ENCODE peak calls at places on chromosomes 5 and 9, in four cellular contexts. O, J, L and D are unnamed samples.

GRCh38 chr9:15867334-15867733 is 314.5 kb downstream of the CCDC171 start:
- DNase-seq in O (no peak), J (no peak), L (no peak), D (no peak)

GRCh38 chr5:32505718-32506117 is 61.2 kb upstream of the ZFR start:
- DNase-seq in O (peak; percentile 33), J (no peak), L (no peak), D (no peak)

GRCh38 chr5:156094001-156094400 is 233.0 kb upstream of the SGCD start:
- DNase-seq in O (no peak), J (no peak), L (no peak), D (no peak)

GRCh38 chr9:89781838-89782237 is 177.0 kb downstream of the GADD45G start:
- DNase-seq in O (no peak), J (no peak), L (no peak), D (no peak)

GRCh38 chr5:77960863-77961396 is 184.8 kb upstream of the TBCA start:
- DNase-seq in O (no peak), J (no peak), L (no peak), D (no peak)

GRCh38 chr5:20610650-20611049 is 622.6 kb upstream of the CDH18 start:
- DNase-seq in O (no peak), J (no peak), L (no peak), D (no peak)

GRCh38 chr9:130343445-130343918 is 77.9 kb downstream of the HMCN2 start:
- DNase-seq in O (no peak), J (no peak), L (no peak), D (no peak)

GRCh38 chr5:89128930-89129625 is 246.1 kb upstream of the MEF2C start:
- DNase-seq in O (no peak), J (no peak), L (no peak), D (peak; percentile 17)

GRCh38 chr5:168753691-168754254 is 174.6 kb upstream of the PANK3 start:
- DNase-seq in O (no peak), J (no peak), L (no peak), D (no peak)

GRCh38 chr9:36665921-36666429 is 93.3 kb downstream of the MELK start:
- DNase-seq in O (no peak), J (no peak), L (no peak), D (peak; percentile 79)

GRCh38 chr9:92313624-92314012 is 11.5 kb downstream of the NOL8 start:
- DNase-seq in O (no peak), J (no peak), L (no peak), D (no peak)

GRCh38 chr9:136115641-136116359 is 2.9 kb downstream of the TMEM250 start:
- DNase-seq in O (no peak), J (no peak), L (no peak), D (no peak)

GRCh38 chr5:42301349-42301748 is 121.9 kb upstream of the GHR start:
- DNase-seq in O (no peak), J (no peak), L (no peak), D (no peak)

GRCh38 chr5:167759411-167759821 is 532.0 kb upstream of the WWC1 start:
- DNase-seq in O (no peak), J (no peak), L (no peak), D (no peak)

GRCh38 chr9:136517950-136518349 is 27.9 kb downstream of the NOTCH1 start:
- DNase-seq in O (no peak), J (no peak), L (no peak), D (no peak)

GRCh38 chr5:17132444-17133083 is 84.9 kb upstream of the BASP1 start:
- DNase-seq in O (no peak), J (no peak), L (no peak), D (peak; percentile 22)

GRCh38 chr9:135530146-135530545 is 8.9 kb downstream of the LCN1 start:
- DNase-seq in O (no peak), J (no peak), L (no peak), D (no peak)

GRCh38 chr5:172370648-172371248 is 83.6 kb downstream of the SH3PXD2B start:
- DNase-seq in O (no peak), J (no peak), L (peak; percentile 33), D (peak; percentile 53)

GRCh38 chr5:80406980-80407734 is 707 bp upstream of the ZFYVE16 start:
- DNase-seq in O (peak; percentile 50), J (no peak), L (no peak), D (no peak)

GRCh38 chr9:136326061-136326776 is 1.1 kb upstream of the GPSM1 start:
- DNase-seq in O (no peak), J (no peak), L (no peak), D (no peak)

GRCh38 chr5:95870105-95870672 is 47.7 kb upstream of the GLRX start:
- DNase-seq in O (no peak), J (no peak), L (no peak), D (no peak)

GRCh38 chr9:33939924-33940874 is 108.5 kb downstream of the UBAP2 start:
- DNase-seq in O (no peak), J (no peak), L (no peak), D (no peak)

GRCh38 chr9:123383512-123384170 is 27.6 kb downstream of the CRB2 start:
- DNase-seq in O (no peak), J (no peak), L (no peak), D (no peak)

GRCh38 chr9:92534199-92535159 is 1.3 kb downstream of the ECM2 start:
- DNase-seq in O (no peak), J (no peak), L (no peak), D (no peak)

GRCh38 chr5:41935544-41935943 is 10.5 kb downstream of the FBXO4 start:
- DNase-seq in O (no peak), J (no peak), L (no peak), D (no peak)

GRCh38 chr9:85163415-85163814 is 493.9 kb downstream of the NTRK2 start:
- DNase-seq in O (no peak), J (no peak), L (no peak), D (no peak)

GRCh38 chr5:135493406-135494180 is 41.4 kb upstream of the TIFAB start:
- DNase-seq in O (no peak), J (peak; percentile 54), L (peak; percentile 31), D (no peak)

GRCh38 chr5:178120661-178121357 is 7.5 kb downstream of the N4BP3 start:
- DNase-seq in O (peak; percentile 75), J (peak; percentile 74), L (no peak), D (peak; percentile 68)

GRCh38 chr5:72651779-72652178 is 144.6 kb upstream of the ZNF366 start:
- DNase-seq in O (no peak), J (no peak), L (no peak), D (peak; percentile 7)

GRCh38 chr5:90861843-90862586 is 303.4 kb downstream of the ADGRV1 start:
- DNase-seq in O (no peak), J (no peak), L (no peak), D (no peak)

GRCh38 chr5:160399402-160400353 is at the start of gene FAM200C:
- DNase-seq in O (peak; percentile 89), J (peak; percentile 79), L (peak; percentile 86), D (peak; percentile 91)

GRCh38 chr5:107223066-107223465 is 447.7 kb downstream of the EFNA5 start:
- DNase-seq in O (no peak), J (no peak), L (no peak), D (no peak)

GRCh38 chr5:144189800-144190429 is 19.2 kb downstream of the KCTD16 start:
- DNase-seq in O (no peak), J (no peak), L (no peak), D (no peak)

GRCh38 chr5:138467711-138468132 is 2.4 kb downstream of the EGR1 start:
- DNase-seq in O (no peak), J (peak; percentile 32), L (no peak), D (peak; percentile 48)
- TF ChIP-seq POLR2A in O (no peak), J (no peak), L (peak; percentile 28), D (no peak)

GRCh38 chr5:14895301-14895700 is 23.7 kb upstream of the ANKH start:
- DNase-seq in O (no peak), J (no peak), L (no peak), D (peak; percentile 10)
- TF ChIP-seq POLR2A in O (no peak), J (no peak), L (no peak), D (no peak)

GRCh38 chr9:117706421-117707150 is 2.4 kb downstream of the TLR4 start:
- DNase-seq in O (no peak), J (no peak), L (no peak), D (no peak)

GRCh38 chr9:117703538-117703937 is 665 bp upstream of the TLR4 start:
- DNase-seq in O (no peak), J (no peak), L (no peak), D (no peak)

GRCh38 chr9:117705386-117705785 is 1.2 kb downstream of the TLR4 start:
- DNase-seq in O (no peak), J (no peak), L (no peak), D (no peak)

GRCh38 chr9:117704597-117704996 is 394 bp downstream of the TLR4 start:
- DNase-seq in O (no peak), J (no peak), L (no peak), D (no peak)

DNA sequence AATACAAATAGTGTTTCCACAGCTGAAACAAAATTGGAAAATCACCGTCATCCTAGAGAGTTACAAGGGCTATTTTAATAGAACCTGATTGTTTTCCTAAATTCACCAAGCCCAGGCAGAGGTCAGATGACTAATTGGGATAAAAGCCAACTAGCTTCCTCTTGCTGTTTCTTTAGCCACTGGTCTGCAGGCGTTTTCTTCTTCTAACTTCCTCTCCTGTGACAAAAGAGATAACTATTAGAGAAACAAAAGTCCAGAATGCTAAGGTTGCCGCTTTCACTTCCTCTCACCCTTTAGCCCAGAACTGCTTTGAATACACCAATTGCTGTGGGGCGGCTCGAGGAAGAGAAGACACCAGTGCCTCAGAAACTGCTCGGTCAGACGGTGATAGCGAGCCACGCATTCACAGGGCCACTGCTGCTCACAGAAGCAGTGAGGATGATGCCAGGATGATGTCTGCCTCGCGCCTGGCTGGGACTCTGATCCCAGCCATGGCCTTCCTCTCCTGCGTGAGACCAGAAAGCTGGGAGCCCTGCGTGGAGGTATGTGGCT is at the start of gene TLR4:
- DNase-seq in O (peak; percentile 39), J (peak; percentile 35), L (no peak), D (no peak)
- TF ChIP-seq POLR2A in O (peak; percentile 16), J (no peak), L (no peak), D (no peak)

GRCh38 chr5:431001-431710 is 11.8 kb upstream of the EXOC3 start:
- DNase-seq in O (no peak), J (no peak), L (peak; percentile 23), D (peak; percentile 32)

GRCh38 chr5:433836-434235 is 9.1 kb upstream of the EXOC3 start:
- DNase-seq in O (no peak), J (no peak), L (no peak), D (no peak)

GRCh38 chr5:432928-433791 is 9.8 kb upstream of the EXOC3 start:
- DNase-seq in O (no peak), J (no peak), L (no peak), D (no peak)

GRCh38 chr5:431711-432050 is 11.3 kb upstream of the EXOC3 start:
- DNase-seq in O (no peak), J (no peak), L (no peak), D (no peak)

DNA sequence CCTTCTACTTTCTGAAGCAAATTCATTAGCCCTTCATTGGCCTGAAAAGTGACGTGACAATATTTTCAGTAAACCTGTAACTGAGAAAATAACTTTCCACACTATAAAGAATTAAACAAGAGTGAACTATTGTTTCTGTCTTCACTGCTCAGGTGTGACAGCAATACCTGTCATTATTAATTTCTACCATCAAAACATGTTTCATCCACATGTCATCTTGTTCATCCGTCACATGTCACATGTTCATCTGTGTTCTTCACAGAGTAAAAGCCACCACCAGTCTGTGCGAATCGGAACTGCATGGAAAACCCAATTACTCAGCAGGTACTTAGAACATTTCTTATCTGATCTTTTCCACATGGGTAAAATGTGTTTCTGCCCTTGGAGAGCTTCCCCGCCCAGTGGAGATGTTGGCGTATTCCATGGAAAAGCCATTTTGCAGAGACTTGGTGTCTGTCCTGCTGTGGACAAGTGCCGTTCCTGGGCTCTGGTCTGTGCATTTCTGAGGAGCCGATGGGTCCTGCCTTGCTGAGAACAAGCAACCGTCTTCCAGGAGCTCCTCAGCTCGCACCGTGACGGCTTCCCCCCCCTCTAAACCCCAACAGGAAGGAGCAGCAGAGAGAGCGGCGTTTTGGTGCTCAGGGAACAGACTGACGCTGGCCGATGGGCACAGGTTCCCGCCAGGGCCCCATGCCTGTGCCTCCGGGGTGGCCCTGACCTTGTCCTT is 10.6 kb upstream of the EXOC3 start:
- DNase-seq in O (no peak), J (no peak), L (no peak), D (no peak)
- TF ChIP-seq POLR2A in O (no peak), J (no peak), L (no peak), D (no peak)